ENCODE peak calls at places on chromosomes 16 and 17, in seven cellular contexts. One of them, this sample, is unnamed.

GRCh38 chr17:81991684-81992513 is 14.5 kb downstream of the ASPSCR1 start:
- DNase-seq in cardiac fibroblast: peak; percentile 72
- DNase-seq in mammary epithelial cell: peak; percentile 81
- DNase-seq in tibial artery: peak; percentile 85
- DNase-seq in GM12878: no peak
- DNase-seq in fibroblast of the aortic adventitia: peak; percentile 62
- DNase-seq in astrocyte of the spinal cord: peak; percentile 76
- DNase-seq in this sample: peak; percentile 47

GRCh38 chr17:50721194-50722010 is 2.0 kb downstream of the LUC7L3 start:
- DNase-seq in mammary epithelial cell: no peak
- DNase-seq in GM12878: no peak
- DNase-seq in cardiac fibroblast: no peak
- DNase-seq in tibial artery: no peak
- DNase-seq in astrocyte of the spinal cord: no peak
- DNase-seq in fibroblast of the aortic adventitia: no peak
- DNase-seq in this sample: no peak

GRCh38 chr16:2173366-2173765 is 17.8 kb downstream of the TRAF7 start:
- DNase-seq in GM12878: no peak
- DNase-seq in cardiac fibroblast: no peak
- DNase-seq in fibroblast of the aortic adventitia: no peak
- DNase-seq in tibial artery: no peak
- DNase-seq in astrocyte of the spinal cord: no peak
- DNase-seq in mammary epithelial cell: no peak
- DNase-seq in this sample: no peak

GRCh38 chr16:52212841-52213240 is 334.1 kb downstream of the TOX3 start:
- DNase-seq in fibroblast of the aortic adventitia: no peak
- DNase-seq in astrocyte of the spinal cord: no peak
- DNase-seq in tibial artery: no peak
- DNase-seq in mammary epithelial cell: no peak
- DNase-seq in GM12878: no peak
- DNase-seq in cardiac fibroblast: no peak
- DNase-seq in this sample: no peak

GRCh38 chr16:12874135-12874534 is 27.3 kb upstream of the SHISA9 start:
- DNase-seq in astrocyte of the spinal cord: peak; percentile 22
- DNase-seq in fibroblast of the aortic adventitia: peak; percentile 69
- DNase-seq in GM12878: no peak
- DNase-seq in cardiac fibroblast: no peak
- DNase-seq in tibial artery: no peak
- DNase-seq in mammary epithelial cell: peak; percentile 73
- DNase-seq in this sample: peak; percentile 34

GRCh38 chr17:59487161-59487873 is 78.1 kb upstream of the DHX40 start:
- DNase-seq in fibroblast of the aortic adventitia: no peak
- DNase-seq in GM12878: no peak
- DNase-seq in astrocyte of the spinal cord: no peak
- DNase-seq in cardiac fibroblast: no peak
- DNase-seq in tibial artery: no peak
- DNase-seq in mammary epithelial cell: no peak
- DNase-seq in this sample: no peak

GRCh38 chr17:60421273-60422161 is 772 bp upstream of the CHCT1 start:
- DNase-seq in fibroblast of the aortic adventitia: peak; percentile 48
- DNase-seq in cardiac fibroblast: peak; percentile 67
- DNase-seq in astrocyte of the spinal cord: peak; percentile 51
- DNase-seq in tibial artery: peak; percentile 85
- DNase-seq in mammary epithelial cell: peak; percentile 26
- DNase-seq in GM12878: no peak
- DNase-seq in this sample: peak; percentile 59

GRCh38 chr16:85554791-85555548 is 58.2 kb upstream of the GSE1 start:
- DNase-seq in astrocyte of the spinal cord: peak; percentile 59
- DNase-seq in mammary epithelial cell: peak; percentile 46
- DNase-seq in fibroblast of the aortic adventitia: peak; percentile 77
- DNase-seq in GM12878: no peak
- DNase-seq in tibial artery: peak; percentile 92
- DNase-seq in cardiac fibroblast: peak; percentile 82
- DNase-seq in this sample: peak; percentile 70

GRCh38 chr16:14369734-14370598 is 260.1 kb downstream of the PARN start:
- DNase-seq in mammary epithelial cell: peak; percentile 35
- DNase-seq in fibroblast of the aortic adventitia: peak; percentile 71
- DNase-seq in tibial artery: peak; percentile 79
- DNase-seq in astrocyte of the spinal cord: no peak
- DNase-seq in GM12878: no peak
- DNase-seq in cardiac fibroblast: peak; percentile 16
- DNase-seq in this sample: no peak

GRCh38 chr16:19783847-19784736 is 66.0 kb downstream of the IQCK start:
- DNase-seq in mammary epithelial cell: no peak
- DNase-seq in tibial artery: no peak
- DNase-seq in cardiac fibroblast: no peak
- DNase-seq in GM12878: no peak
- DNase-seq in astrocyte of the spinal cord: no peak
- DNase-seq in fibroblast of the aortic adventitia: peak; percentile 22
- DNase-seq in this sample: no peak

GRCh38 chr17:78774456-78774855 is 7.6 kb downstream of the CYTH1 start:
- DNase-seq in astrocyte of the spinal cord: no peak
- DNase-seq in cardiac fibroblast: no peak
- DNase-seq in mammary epithelial cell: peak; percentile 48
- DNase-seq in fibroblast of the aortic adventitia: peak; percentile 17
- DNase-seq in tibial artery: no peak
- DNase-seq in GM12878: no peak
- DNase-seq in this sample: no peak

GRCh38 chr17:56074366-56074765 is 78.9 kb upstream of the ANKFN1 start:
- DNase-seq in tibial artery: no peak
- DNase-seq in astrocyte of the spinal cord: no peak
- DNase-seq in cardiac fibroblast: no peak
- DNase-seq in fibroblast of the aortic adventitia: no peak
- DNase-seq in GM12878: no peak
- DNase-seq in mammary epithelial cell: no peak
- DNase-seq in this sample: no peak

GRCh38 chr17:46772879-46773620 is 45.4 kb downstream of the WNT3 start:
- DNase-seq in tibial artery: peak; percentile 33
- DNase-seq in astrocyte of the spinal cord: no peak
- DNase-seq in GM12878: no peak
- DNase-seq in mammary epithelial cell: no peak
- DNase-seq in cardiac fibroblast: no peak
- DNase-seq in fibroblast of the aortic adventitia: no peak
- DNase-seq in this sample: no peak

GRCh38 chr16:12257926-12258561 is 281.5 kb downstream of the SNX29 start:
- DNase-seq in GM12878: no peak
- DNase-seq in fibroblast of the aortic adventitia: no peak
- DNase-seq in mammary epithelial cell: no peak
- DNase-seq in astrocyte of the spinal cord: no peak
- DNase-seq in tibial artery: peak; percentile 45
- DNase-seq in cardiac fibroblast: no peak
- DNase-seq in this sample: no peak

GRCh38 chr16:53822936-53823529 is 119.1 kb downstream of the FTO start:
- DNase-seq in fibroblast of the aortic adventitia: peak; percentile 14
- DNase-seq in cardiac fibroblast: no peak
- DNase-seq in astrocyte of the spinal cord: peak; percentile 76
- DNase-seq in mammary epithelial cell: peak; percentile 24
- DNase-seq in GM12878: peak; percentile 19
- DNase-seq in tibial artery: no peak
- DNase-seq in this sample: peak; percentile 69

GRCh38 chr17:67326440-67326839 is 39.9 kb downstream of the PSMD12 start:
- DNase-seq in mammary epithelial cell: no peak
- DNase-seq in tibial artery: no peak
- DNase-seq in GM12878: no peak
- DNase-seq in cardiac fibroblast: no peak
- DNase-seq in astrocyte of the spinal cord: no peak
- DNase-seq in fibroblast of the aortic adventitia: no peak
- DNase-seq in this sample: no peak

GRCh38 chr16:46918905-46919792 is 35.0 kb downstream of the GPT2 start:
- DNase-seq in GM12878: peak; percentile 54
- DNase-seq in fibroblast of the aortic adventitia: no peak
- DNase-seq in astrocyte of the spinal cord: no peak
- DNase-seq in mammary epithelial cell: no peak
- DNase-seq in tibial artery: no peak
- DNase-seq in cardiac fibroblast: no peak
- DNase-seq in this sample: no peak

GRCh38 chr16:28883221-28883996 is 5.1 kb downstream of the ATP2A1 start:
- DNase-seq in fibroblast of the aortic adventitia: no peak
- DNase-seq in tibial artery: no peak
- DNase-seq in mammary epithelial cell: no peak
- DNase-seq in GM12878: no peak
- DNase-seq in astrocyte of the spinal cord: no peak
- DNase-seq in cardiac fibroblast: no peak
- DNase-seq in this sample: no peak

GRCh38 chr17:36482611-36483504 is 3.6 kb upstream of the ZNHIT3 start:
- DNase-seq in astrocyte of the spinal cord: peak; percentile 71
- DNase-seq in GM12878: peak; percentile 9
- DNase-seq in mammary epithelial cell: peak; percentile 72
- DNase-seq in cardiac fibroblast: peak; percentile 83
- DNase-seq in fibroblast of the aortic adventitia: peak; percentile 73
- DNase-seq in tibial artery: peak; percentile 91
- DNase-seq in this sample: peak; percentile 81

GRCh38 chr16:1887711-1888354 is 15.9 kb upstream of the MEIOB start:
- DNase-seq in cardiac fibroblast: peak; percentile 21
- DNase-seq in mammary epithelial cell: no peak
- DNase-seq in fibroblast of the aortic adventitia: no peak
- DNase-seq in astrocyte of the spinal cord: no peak
- DNase-seq in tibial artery: no peak
- DNase-seq in GM12878: no peak
- DNase-seq in this sample: no peak

DNA sequence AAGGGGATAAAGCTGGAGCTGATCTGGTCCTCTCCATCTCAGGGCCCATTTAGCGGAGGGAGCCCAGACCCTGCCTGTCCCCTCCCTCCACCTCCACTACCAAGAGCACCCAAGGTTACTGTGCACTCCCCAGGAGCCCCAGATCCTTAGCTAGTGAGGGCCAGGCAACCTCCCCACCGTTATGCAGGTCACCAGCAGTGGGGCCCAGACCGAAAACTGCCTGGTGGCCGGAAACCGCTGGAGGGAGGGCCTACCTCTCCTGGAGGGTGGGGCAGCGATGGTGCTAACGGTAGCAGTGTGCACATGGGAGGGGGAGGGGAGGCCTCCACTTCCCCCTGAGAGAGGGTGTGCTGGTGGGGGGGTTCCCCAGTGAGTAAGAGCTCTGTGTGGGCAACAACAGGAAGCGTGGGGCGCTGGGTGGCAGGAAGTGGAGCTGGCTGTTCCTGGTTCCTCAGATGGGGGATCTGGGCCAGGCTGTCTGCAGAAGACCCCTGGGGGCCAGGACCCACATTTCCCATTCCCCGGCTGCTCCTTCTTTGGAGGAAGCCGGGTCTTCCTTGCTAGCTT is 4.4 kb downstream of the FMNL1 start:
- DNase-seq in astrocyte of the spinal cord: no peak
- DNase-seq in tibial artery: peak; percentile 85
- DNase-seq in mammary epithelial cell: no peak
- DNase-seq in GM12878: peak; percentile 95
- DNase-seq in fibroblast of the aortic adventitia: no peak
- DNase-seq in cardiac fibroblast: no peak
- DNase-seq in this sample: no peak
- TF ChIP-seq CTCF in astrocyte of the spinal cord: no peak
- TF ChIP-seq CTCF in tibial artery: no peak
- TF ChIP-seq CTCF in mammary epithelial cell: no peak
- TF ChIP-seq CTCF in GM12878: no peak
- TF ChIP-seq CTCF in fibroblast of the aortic adventitia: no peak
- TF ChIP-seq CTCF in cardiac fibroblast: no peak
- TF ChIP-seq CTCF in this sample: no peak

GRCh38 chr17:28725166-28725659 is 820 bp downstream of the TLCD1 start:
- DNase-seq in mammary epithelial cell: no peak
- DNase-seq in astrocyte of the spinal cord: peak; percentile 57
- DNase-seq in cardiac fibroblast: peak; percentile 54
- DNase-seq in tibial artery: no peak
- DNase-seq in GM12878: no peak
- DNase-seq in fibroblast of the aortic adventitia: peak; percentile 51
- DNase-seq in this sample: peak; percentile 48
- TF ChIP-seq CTCF in mammary epithelial cell: no peak
- TF ChIP-seq CTCF in astrocyte of the spinal cord: no peak
- TF ChIP-seq CTCF in cardiac fibroblast: no peak
- TF ChIP-seq CTCF in tibial artery: no peak
- TF ChIP-seq CTCF in GM12878: no peak
- TF ChIP-seq CTCF in fibroblast of the aortic adventitia: no peak
- TF ChIP-seq CTCF in this sample: no peak

DNA sequence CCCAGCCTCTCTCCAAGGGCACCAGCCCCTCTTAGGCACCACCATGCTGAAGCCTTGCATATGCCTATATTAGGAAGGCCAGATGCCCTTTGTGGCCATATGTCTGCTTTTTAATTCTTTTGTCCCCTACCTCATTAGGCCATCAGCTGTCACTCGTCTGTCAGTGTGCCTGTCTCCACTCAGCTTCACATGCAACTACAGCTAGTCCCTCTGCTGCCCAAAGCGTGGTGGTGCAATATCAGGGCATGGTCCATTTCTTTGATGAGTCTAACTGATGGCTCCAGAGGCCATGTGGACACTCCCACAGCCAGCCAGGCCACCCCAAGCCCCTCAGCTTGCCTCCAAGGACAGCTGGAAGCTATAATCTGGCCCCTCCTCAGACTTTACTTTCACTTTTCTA is 36.3 kb downstream of the MYO18A start:
- DNase-seq in tibial artery: no peak
- DNase-seq in GM12878: no peak
- DNase-seq in fibroblast of the aortic adventitia: peak; percentile 32
- DNase-seq in astrocyte of the spinal cord: no peak
- DNase-seq in cardiac fibroblast: peak; percentile 26
- DNase-seq in mammary epithelial cell: no peak
- DNase-seq in this sample: no peak
- TF ChIP-seq CTCF in tibial artery: peak; percentile 19
- TF ChIP-seq CTCF in GM12878: peak; percentile 51
- TF ChIP-seq CTCF in fibroblast of the aortic adventitia: peak; percentile 54
- TF ChIP-seq CTCF in astrocyte of the spinal cord: peak; percentile 61
- TF ChIP-seq CTCF in cardiac fibroblast: peak; percentile 45
- TF ChIP-seq CTCF in mammary epithelial cell: peak; percentile 21
- TF ChIP-seq CTCF in this sample: peak; percentile 43

GRCh38 chr17:83173997-83174858 is 94.8 kb downstream of the METRNL start:
- DNase-seq in astrocyte of the spinal cord: no peak
- DNase-seq in fibroblast of the aortic adventitia: peak; percentile 63
- DNase-seq in tibial artery: no peak
- DNase-seq in GM12878: no peak
- DNase-seq in cardiac fibroblast: peak; percentile 36
- DNase-seq in mammary epithelial cell: no peak
- DNase-seq in this sample: no peak
- TF ChIP-seq CTCF in astrocyte of the spinal cord: no peak
- TF ChIP-seq CTCF in fibroblast of the aortic adventitia: peak; percentile 0
- TF ChIP-seq CTCF in tibial artery: no peak
- TF ChIP-seq CTCF in GM12878: no peak
- TF ChIP-seq CTCF in cardiac fibroblast: no peak
- TF ChIP-seq CTCF in mammary epithelial cell: no peak
- TF ChIP-seq CTCF in this sample: no peak

DNA sequence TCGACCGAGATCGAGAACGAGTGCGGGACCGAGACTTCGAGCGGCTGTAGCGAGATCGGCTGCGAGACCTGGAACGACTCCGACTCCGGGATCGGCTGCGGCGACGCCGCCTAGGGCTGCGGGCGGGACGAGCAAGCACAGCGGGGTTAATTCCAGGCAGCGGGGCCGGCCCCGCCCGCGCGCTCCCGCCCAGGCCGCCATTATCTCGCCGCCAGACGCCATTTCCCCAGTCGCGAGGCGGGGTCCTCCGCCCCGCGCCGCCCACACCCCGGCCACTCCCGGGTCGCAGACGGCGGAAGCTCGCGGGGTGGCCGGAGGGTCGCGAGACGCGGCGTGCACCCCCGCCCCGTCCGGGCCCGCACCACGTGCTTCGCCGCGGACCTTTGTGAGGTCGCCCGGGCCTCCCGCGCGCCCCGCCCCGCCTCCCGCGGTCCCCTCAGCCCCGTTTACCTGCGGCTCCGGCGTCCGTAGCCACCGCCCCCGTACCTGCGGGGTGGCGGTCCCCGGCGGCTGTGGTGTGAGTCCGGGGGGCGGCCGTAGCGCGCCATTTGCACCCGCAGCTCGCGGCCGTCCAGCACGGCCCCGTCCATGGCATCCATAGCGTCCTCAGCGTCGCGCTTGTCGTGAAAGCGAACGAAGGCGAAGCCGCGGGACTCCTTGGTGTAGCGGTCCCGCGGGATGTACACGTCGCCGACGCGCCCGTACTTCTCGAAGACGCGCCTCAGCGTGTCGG is 616 bp downstream of the SRSF2 start:
- DNase-seq in tibial artery: peak; percentile 87
- DNase-seq in astrocyte of the spinal cord: peak; percentile 65
- DNase-seq in fibroblast of the aortic adventitia: peak; percentile 63
- DNase-seq in mammary epithelial cell: peak; percentile 49
- DNase-seq in cardiac fibroblast: peak; percentile 75
- DNase-seq in GM12878: no peak
- DNase-seq in this sample: peak; percentile 72
- TF ChIP-seq CTCF in tibial artery: no peak
- TF ChIP-seq CTCF in astrocyte of the spinal cord: no peak
- TF ChIP-seq CTCF in fibroblast of the aortic adventitia: peak; percentile 41
- TF ChIP-seq CTCF in mammary epithelial cell: no peak
- TF ChIP-seq CTCF in cardiac fibroblast: peak; percentile 13
- TF ChIP-seq CTCF in GM12878: no peak
- TF ChIP-seq CTCF in this sample: peak; percentile 10

This sample was measured in fibroblast of pulmonary artery.